ENCODE peak calls at places on chromosome 9, in nine cellular contexts. One of them, this sample, is unnamed.
A peak's percentile ranks its signal among the peaks of the same experiment; 100 is the strongest.

GRCh38 chr9:84921175-84921574 is 251.6 kb downstream of the NTRK2 start:
- DNase-seq in neural progenitor cell: no peak
- DNase-seq in OCI-LY7: no peak
- DNase-seq in kidney: no peak
- DNase-seq in mesendoderm: no peak
- DNase-seq in transverse colon: no peak
- DNase-seq in IMR-90: no peak
- DNase-seq in CD8-positive, alpha-beta memory T cell: no peak
- DNase-seq in uterus: no peak
- DNase-seq in this sample: no peak

GRCh38 chr9:122475717-122476116 is 2.0 kb downstream of the OR1J1 start:
- DNase-seq in neural progenitor cell: no peak
- DNase-seq in transverse colon: no peak
- DNase-seq in CD8-positive, alpha-beta memory T cell: no peak
- DNase-seq in uterus: no peak
- DNase-seq in kidney: no peak
- DNase-seq in IMR-90: peak; percentile 33
- DNase-seq in OCI-LY7: no peak
- DNase-seq in mesendoderm: no peak
- DNase-seq in this sample: no peak

GRCh38 chr9:88052446-88052845 is 78.1 kb upstream of the CDK20 start:
- DNase-seq in transverse colon: no peak
- DNase-seq in IMR-90: no peak
- DNase-seq in uterus: no peak
- DNase-seq in kidney: no peak
- DNase-seq in mesendoderm: no peak
- DNase-seq in CD8-positive, alpha-beta memory T cell: no peak
- DNase-seq in neural progenitor cell: no peak
- DNase-seq in OCI-LY7: no peak
- DNase-seq in this sample: no peak

GRCh38 chr9:27150758-27151431 is 41.9 kb downstream of the TEK start:
- DNase-seq in mesendoderm: no peak
- DNase-seq in transverse colon: no peak
- DNase-seq in IMR-90: peak; percentile 77
- DNase-seq in CD8-positive, alpha-beta memory T cell: no peak
- DNase-seq in kidney: no peak
- DNase-seq in uterus: no peak
- DNase-seq in neural progenitor cell: no peak
- DNase-seq in OCI-LY7: no peak
- DNase-seq in this sample: no peak

GRCh38 chr9:99967457-99967856 is 61.0 kb downstream of the STX17 start:
- DNase-seq in IMR-90: no peak
- DNase-seq in OCI-LY7: no peak
- DNase-seq in kidney: no peak
- DNase-seq in transverse colon: no peak
- DNase-seq in uterus: no peak
- DNase-seq in CD8-positive, alpha-beta memory T cell: no peak
- DNase-seq in mesendoderm: peak; percentile 83
- DNase-seq in neural progenitor cell: peak; percentile 44
- DNase-seq in this sample: no peak

GRCh38 chr9:121269030-121269887 is 1.3 kb downstream of the GSN start:
- DNase-seq in IMR-90: no peak
- DNase-seq in neural progenitor cell: peak; percentile 72
- DNase-seq in transverse colon: peak; percentile 72
- DNase-seq in kidney: no peak
- DNase-seq in OCI-LY7: no peak
- DNase-seq in mesendoderm: peak; percentile 63
- DNase-seq in CD8-positive, alpha-beta memory T cell: no peak
- DNase-seq in uterus: peak; percentile 54
- DNase-seq in this sample: no peak

GRCh38 chr9:126510564-126510963 is 103.2 kb upstream of the LMX1B start:
- DNase-seq in transverse colon: no peak
- DNase-seq in OCI-LY7: no peak
- DNase-seq in kidney: peak; percentile 40
- DNase-seq in mesendoderm: no peak
- DNase-seq in CD8-positive, alpha-beta memory T cell: no peak
- DNase-seq in uterus: no peak
- DNase-seq in IMR-90: no peak
- DNase-seq in neural progenitor cell: no peak
- DNase-seq in this sample: no peak

GRCh38 chr9:133777111-133777791 is 39.1 kb upstream of the SARDH start:
- DNase-seq in CD8-positive, alpha-beta memory T cell: no peak
- DNase-seq in OCI-LY7: no peak
- DNase-seq in IMR-90: no peak
- DNase-seq in mesendoderm: no peak
- DNase-seq in kidney: peak; percentile 41
- DNase-seq in neural progenitor cell: no peak
- DNase-seq in uterus: no peak
- DNase-seq in transverse colon: no peak
- DNase-seq in this sample: peak; percentile 20

GRCh38 chr9:129990269-129991005 is 52.6 kb downstream of the FNBP1 start:
- DNase-seq in mesendoderm: no peak
- DNase-seq in OCI-LY7: peak; percentile 61
- DNase-seq in transverse colon: peak; percentile 37
- DNase-seq in uterus: no peak
- DNase-seq in IMR-90: no peak
- DNase-seq in CD8-positive, alpha-beta memory T cell: peak; percentile 55
- DNase-seq in neural progenitor cell: no peak
- DNase-seq in kidney: no peak
- DNase-seq in this sample: no peak

GRCh38 chr9:126334626-126335621 is 8.3 kb downstream of the MVB12B start:
- DNase-seq in IMR-90: peak; percentile 33
- DNase-seq in uterus: no peak
- DNase-seq in neural progenitor cell: no peak
- DNase-seq in transverse colon: no peak
- DNase-seq in mesendoderm: no peak
- DNase-seq in OCI-LY7: no peak
- DNase-seq in kidney: no peak
- DNase-seq in CD8-positive, alpha-beta memory T cell: no peak
- DNase-seq in this sample: no peak

GRCh38 chr9:100436566-100436965 is 9.6 kb downstream of the MSANTD3 start:
- DNase-seq in neural progenitor cell: no peak
- DNase-seq in uterus: no peak
- DNase-seq in transverse colon: no peak
- DNase-seq in CD8-positive, alpha-beta memory T cell: no peak
- DNase-seq in kidney: no peak
- DNase-seq in mesendoderm: no peak
- DNase-seq in OCI-LY7: no peak
- DNase-seq in IMR-90: no peak
- DNase-seq in this sample: no peak

GRCh38 chr9:86925686-86926085 is 21.6 kb downstream of the GAS1 start:
- DNase-seq in transverse colon: no peak
- DNase-seq in neural progenitor cell: no peak
- DNase-seq in kidney: no peak
- DNase-seq in mesendoderm: no peak
- DNase-seq in CD8-positive, alpha-beta memory T cell: no peak
- DNase-seq in IMR-90: peak; percentile 33
- DNase-seq in uterus: no peak
- DNase-seq in OCI-LY7: no peak
- DNase-seq in this sample: no peak

GRCh38 chr9:97740848-97741821 is 44.0 kb upstream of the XPA start:
- DNase-seq in mesendoderm: peak; percentile 89
- DNase-seq in transverse colon: peak; percentile 23
- DNase-seq in OCI-LY7: no peak
- DNase-seq in IMR-90: peak; percentile 62
- DNase-seq in neural progenitor cell: peak; percentile 92
- DNase-seq in uterus: peak; percentile 17
- DNase-seq in CD8-positive, alpha-beta memory T cell: peak; percentile 18
- DNase-seq in kidney: peak; percentile 89
- DNase-seq in this sample: peak; percentile 69

GRCh38 chr9:76519027-76519835 is 60.2 kb downstream of the GCNT1 start:
- DNase-seq in OCI-LY7: no peak
- DNase-seq in mesendoderm: no peak
- DNase-seq in IMR-90: no peak
- DNase-seq in CD8-positive, alpha-beta memory T cell: no peak
- DNase-seq in transverse colon: no peak
- DNase-seq in kidney: no peak
- DNase-seq in uterus: no peak
- DNase-seq in neural progenitor cell: peak; percentile 2
- DNase-seq in this sample: no peak

GRCh38 chr9:3887798-3888495 is 362.1 kb upstream of the RFX3 start:
- DNase-seq in kidney: no peak
- DNase-seq in uterus: no peak
- DNase-seq in mesendoderm: no peak
- DNase-seq in IMR-90: no peak
- DNase-seq in OCI-LY7: no peak
- DNase-seq in transverse colon: no peak
- DNase-seq in neural progenitor cell: no peak
- DNase-seq in CD8-positive, alpha-beta memory T cell: no peak
- DNase-seq in this sample: no peak

GRCh38 chr9:136545065-136545965 is 533 bp downstream of the NOTCH1 start:
- DNase-seq in CD8-positive, alpha-beta memory T cell: peak; percentile 50
- DNase-seq in OCI-LY7: peak; percentile 70
- DNase-seq in IMR-90: no peak
- DNase-seq in mesendoderm: no peak
- DNase-seq in neural progenitor cell: peak; percentile 55
- DNase-seq in kidney: no peak
- DNase-seq in transverse colon: no peak
- DNase-seq in uterus: no peak
- DNase-seq in this sample: no peak

DNA sequence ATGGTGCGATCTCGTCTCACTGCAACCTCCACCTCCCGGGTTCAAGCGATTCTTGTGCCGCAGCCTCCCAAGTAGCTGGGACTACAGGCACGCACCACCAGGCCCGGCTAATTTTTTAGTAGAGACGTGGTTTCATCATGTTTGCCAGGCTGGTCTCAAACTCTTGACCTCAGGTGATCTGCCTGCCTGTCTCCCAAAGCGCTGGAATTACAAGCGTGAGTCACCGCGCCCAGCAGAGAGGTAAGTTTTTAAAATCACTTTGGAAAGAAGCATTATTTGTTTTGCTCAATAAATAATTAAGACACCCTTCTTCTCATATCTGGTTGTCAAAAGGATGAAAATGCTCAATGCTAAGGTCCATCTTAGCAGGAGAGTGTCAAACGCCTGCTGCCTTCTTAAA is 48.5 kb upstream of the STXBP1 start:
- DNase-seq in mesendoderm: no peak
- DNase-seq in neural progenitor cell: no peak
- DNase-seq in transverse colon: no peak
- DNase-seq in kidney: no peak
- DNase-seq in OCI-LY7: no peak
- DNase-seq in IMR-90: no peak
- DNase-seq in CD8-positive, alpha-beta memory T cell: no peak
- DNase-seq in uterus: no peak
- DNase-seq in this sample: no peak
- H3K4me1 ChIP-seq in mesendoderm: peaks cover 17% of the 10 kb centered on the region
- H3K4me1 ChIP-seq in neural progenitor cell: peaks cover 23% of the 10 kb centered on the region
- H3K4me1 ChIP-seq in transverse colon: peaks cover 72% of the 10 kb centered on the region
- H3K4me1 ChIP-seq in kidney: peaks cover 15% of the 10 kb centered on the region
- H3K4me1 ChIP-seq in OCI-LY7: no peaks in the 10 kb centered on the region
- H3K4me1 ChIP-seq in IMR-90: peaks cover 47% of the 10 kb centered on the region
- H3K4me1 ChIP-seq in CD8-positive, alpha-beta memory T cell: peaks cover 15% of the 10 kb centered on the region
- H3K4me1 ChIP-seq in uterus: peaks cover 8% of the 10 kb centered on the region
- H3K4me1 ChIP-seq in this sample: peaks cover 77% of the 10 kb centered on the region

GRCh38 chr9:93230601-93231000 is 46.7 kb downstream of the WNK2 start:
- DNase-seq in mesendoderm: no peak
- DNase-seq in uterus: no peak
- DNase-seq in CD8-positive, alpha-beta memory T cell: no peak
- DNase-seq in neural progenitor cell: no peak
- DNase-seq in IMR-90: no peak
- DNase-seq in OCI-LY7: no peak
- DNase-seq in transverse colon: peak; percentile 54
- DNase-seq in kidney: no peak
- DNase-seq in this sample: no peak

GRCh38 chr9:93228453-93228852 is 44.5 kb downstream of the WNK2 start:
- DNase-seq in OCI-LY7: no peak
- DNase-seq in CD8-positive, alpha-beta memory T cell: no peak
- DNase-seq in mesendoderm: no peak
- DNase-seq in transverse colon: no peak
- DNase-seq in neural progenitor cell: no peak
- DNase-seq in uterus: no peak
- DNase-seq in kidney: no peak
- DNase-seq in IMR-90: no peak
- DNase-seq in this sample: no peak

GRCh38 chr9:93230185-93230584 is 46.2 kb downstream of the WNK2 start:
- DNase-seq in transverse colon: no peak
- DNase-seq in CD8-positive, alpha-beta memory T cell: no peak
- DNase-seq in mesendoderm: no peak
- DNase-seq in OCI-LY7: no peak
- DNase-seq in kidney: no peak
- DNase-seq in IMR-90: no peak
- DNase-seq in neural progenitor cell: no peak
- DNase-seq in uterus: no peak
- DNase-seq in this sample: no peak

GRCh38 chr9:93231121-93231694 is 47.3 kb downstream of the WNK2 start:
- DNase-seq in IMR-90: no peak
- DNase-seq in CD8-positive, alpha-beta memory T cell: no peak
- DNase-seq in mesendoderm: no peak
- DNase-seq in kidney: no peak
- DNase-seq in neural progenitor cell: no peak
- DNase-seq in transverse colon: peak; percentile 76
- DNase-seq in uterus: no peak
- DNase-seq in OCI-LY7: no peak
- DNase-seq in this sample: peak; percentile 69

DNA sequence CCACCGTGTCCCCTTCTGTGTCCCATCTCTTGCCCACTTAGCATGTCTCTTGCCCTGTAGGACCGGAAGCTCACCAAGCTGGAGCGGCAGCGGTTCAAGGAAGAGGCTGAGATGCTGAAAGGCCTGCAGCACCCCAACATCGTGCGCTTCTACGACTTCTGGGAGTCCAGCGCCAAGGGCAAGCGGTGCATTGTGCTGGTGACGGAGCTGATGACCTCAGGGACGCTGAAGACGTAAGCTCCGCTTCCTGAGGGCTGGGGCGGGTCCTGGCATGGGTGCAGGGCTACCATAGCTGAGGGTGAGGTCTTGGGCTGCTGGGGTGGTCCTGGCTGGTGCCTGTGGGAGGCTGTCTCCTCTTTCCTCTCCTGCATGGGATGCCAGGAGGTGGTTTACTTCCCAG is 45.7 kb downstream of the WNK2 start:
- DNase-seq in transverse colon: no peak
- DNase-seq in OCI-LY7: no peak
- DNase-seq in uterus: no peak
- DNase-seq in neural progenitor cell: no peak
- DNase-seq in mesendoderm: no peak
- DNase-seq in IMR-90: no peak
- DNase-seq in CD8-positive, alpha-beta memory T cell: no peak
- DNase-seq in kidney: no peak
- DNase-seq in this sample: no peak
- H3K4me3 ChIP-seq in transverse colon: no peak overlapping the region
- H3K4me3 ChIP-seq in OCI-LY7: no peak overlapping the region
- H3K4me3 ChIP-seq in uterus: no peak overlapping the region
- H3K4me3 ChIP-seq in neural progenitor cell: no peak overlapping the region
- H3K4me3 ChIP-seq in mesendoderm: no peak overlapping the region
- H3K4me3 ChIP-seq in IMR-90: no peak overlapping the region
- H3K4me3 ChIP-seq in CD8-positive, alpha-beta memory T cell: no peak overlapping the region
- H3K4me3 ChIP-seq in kidney: no peak overlapping the region
- H3K4me3 ChIP-seq in this sample: no peak overlapping the region

GRCh38 chr9:21711504-21711903 is 90.9 kb upstream of the MTAP start:
- DNase-seq in IMR-90: peak; percentile 54
- DNase-seq in OCI-LY7: no peak
- DNase-seq in CD8-positive, alpha-beta memory T cell: no peak
- DNase-seq in uterus: no peak
- DNase-seq in transverse colon: no peak
- DNase-seq in kidney: no peak
- DNase-seq in mesendoderm: peak; percentile 47
- DNase-seq in neural progenitor cell: peak; percentile 84
- DNase-seq in this sample: no peak
- H3K27ac ChIP-seq in IMR-90: no peak overlapping the region
- H3K27ac ChIP-seq in OCI-LY7: no peak overlapping the region
- H3K27ac ChIP-seq in CD8-positive, alpha-beta memory T cell: no peak overlapping the region
- H3K27ac ChIP-seq in uterus: no peak overlapping the region
- H3K27ac ChIP-seq in transverse colon: no peak overlapping the region
- H3K27ac ChIP-seq in kidney: no peak overlapping the region
- H3K27ac ChIP-seq in mesendoderm: no peak overlapping the region
- H3K27ac ChIP-seq in neural progenitor cell: no peak overlapping the region
- H3K27ac ChIP-seq in this sample: no peak overlapping the region

GRCh38 chr9:96243798-96244197 is 58.2 kb downstream of the HSD17B3 start:
- DNase-seq in uterus: no peak
- DNase-seq in CD8-positive, alpha-beta memory T cell: no peak
- DNase-seq in transverse colon: no peak
- DNase-seq in neural progenitor cell: no peak
- DNase-seq in mesendoderm: no peak
- DNase-seq in IMR-90: no peak
- DNase-seq in OCI-LY7: no peak
- DNase-seq in kidney: no peak
- DNase-seq in this sample: no peak
- H3K4me1 ChIP-seq in uterus: no peaks in the 10 kb centered on the region
- H3K4me1 ChIP-seq in CD8-positive, alpha-beta memory T cell: peaks cover 11% of the 10 kb centered on the region
- H3K4me1 ChIP-seq in transverse colon: no peaks in the 10 kb centered on the region
- H3K4me1 ChIP-seq in neural progenitor cell: no peaks in the 10 kb centered on the region
- H3K4me1 ChIP-seq in mesendoderm: no peaks in the 10 kb centered on the region
- H3K4me1 ChIP-seq in IMR-90: no peaks in the 10 kb centered on the region
- H3K4me1 ChIP-seq in OCI-LY7: no peaks in the 10 kb centered on the region
- H3K4me1 ChIP-seq in kidney: no peaks in the 10 kb centered on the region
- H3K4me1 ChIP-seq in this sample: no peaks in the 10 kb centered on the region